ENCODE peak calls at places on chromosomes 4 and X, in five cellular contexts. K, V, X, Z and T are unnamed samples.

GRCh38 chr4:147837435-147837834 is 105.5 kb downstream of the ARHGAP10 start:
- DNase-seq in K (peak; percentile 53), V (peak; percentile 6), X (no peak), Z (no peak), T (no peak)

GRCh38 chrX:151753313-151754041 is 18.9 kb downstream of the CNGA2 start:
- DNase-seq in V (peak; percentile 13), X (no peak), Z (no peak), K (peak; percentile 74), T (no peak)

GRCh38 chr4:83389037-83389755 is 54.5 kb upstream of the HPSE start:
- DNase-seq in V (no peak), X (no peak), Z (no peak), K (no peak), T (no peak)

GRCh38 chr4:90543419-90544170 is 416.4 kb downstream of the CCSER1 start:
- DNase-seq in V (no peak), X (no peak), Z (no peak), K (no peak), T (no peak)

GRCh38 chr4:109589119-109589518 is 29.1 kb downstream of the MCUB start:
- DNase-seq in Z (no peak), X (no peak), K (no peak), V (no peak), T (no peak)

GRCh38 chr4:30717208-30718020 is 2.8 kb upstream of the PCDH7 start:
- DNase-seq in X (no peak), K (peak; percentile 20), V (no peak), Z (no peak), T (peak; percentile 35)

GRCh38 chrX:10965399-10965798 is 145.7 kb upstream of the HCCS start:
- DNase-seq in V (no peak), X (no peak), Z (no peak), K (no peak), T (no peak)

GRCh38 chrX:46327229-46328081 is 217.8 kb downstream of the ZNF674 start:
- DNase-seq in V (peak; percentile 92), Z (peak; percentile 81), X (no peak), K (no peak), T (peak; percentile 87)

GRCh38 chr4:73679836-73680235 is 59.6 kb upstream of the RASSF6 start:
- DNase-seq in X (no peak), Z (no peak), V (no peak), K (no peak), T (no peak)

DNA sequence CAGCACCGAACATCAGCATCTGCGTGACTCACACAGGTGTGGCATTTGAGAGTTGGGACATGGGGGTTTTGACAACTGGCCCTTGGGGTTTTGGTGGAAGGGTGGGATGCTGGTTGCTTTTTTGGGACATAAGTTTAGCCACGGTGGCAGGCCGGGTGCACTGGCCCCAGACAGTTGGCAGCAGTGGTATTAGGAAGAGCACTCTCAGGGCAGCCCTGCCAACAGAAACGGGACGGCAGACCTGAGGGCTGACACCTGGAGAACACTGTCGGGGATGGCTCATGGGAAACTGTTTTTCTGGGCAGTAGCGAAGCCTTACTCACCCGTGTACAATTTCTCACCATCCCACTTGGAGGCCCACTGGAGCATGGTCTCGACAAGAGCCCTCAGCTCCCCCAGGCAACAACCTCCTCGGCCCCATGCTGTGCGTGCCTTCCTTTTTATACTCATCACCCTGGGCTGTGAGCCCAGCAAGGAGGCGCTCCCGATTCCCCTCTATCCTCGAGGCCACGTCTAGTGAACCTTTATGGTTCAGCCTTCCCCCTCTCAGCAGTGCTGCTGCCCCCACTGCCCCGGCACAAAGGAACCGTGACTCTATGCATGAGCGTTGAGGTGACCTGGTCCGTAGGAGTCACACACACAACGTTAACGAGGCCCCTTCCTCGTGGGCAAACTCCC is 30.6 kb downstream of the WDR1 start:
- DNase-seq in X (no peak), V (no peak), K (no peak), Z (no peak), T (no peak)
- TF ChIP-seq SUZ12 in X (no peak), V (no peak), K (no peak), Z (no peak), T (no peak)

GRCh38 chrX:113741744-113742143 is 842.1 kb upstream of the HTR2C start:
- DNase-seq in K (peak; percentile 28), Z (no peak), V (peak; percentile 2), X (no peak), T (peak; percentile 20)

GRCh38 chrX:113747274-113747973 is 836.5 kb upstream of the HTR2C start:
- DNase-seq in K (no peak), V (no peak), Z (no peak), X (no peak), T (no peak)

DNA sequence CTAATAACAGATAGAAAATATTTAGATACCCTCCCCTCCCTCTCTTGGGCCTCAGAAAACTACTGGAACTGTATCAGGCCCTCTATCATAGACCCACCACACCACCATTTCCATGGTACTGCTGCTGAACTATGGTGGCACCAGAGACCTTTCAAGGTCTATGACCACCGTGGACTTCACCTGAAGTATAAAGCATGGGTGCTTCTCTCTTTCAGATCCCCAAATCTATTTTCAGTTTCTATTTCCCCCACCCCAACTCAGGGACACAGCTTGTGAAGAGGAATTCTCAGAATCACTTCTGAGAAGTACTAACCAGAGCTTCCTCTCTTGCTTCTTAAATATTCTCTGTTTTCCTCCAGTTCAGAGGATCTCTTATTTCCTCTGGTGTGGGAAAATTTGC is 840.8 kb upstream of the HTR2C start:
- DNase-seq in Z (no peak), K (no peak), V (no peak), X (no peak), T (no peak)
- TF ChIP-seq SUZ12 in Z (no peak), K (no peak), V (no peak), X (no peak), T (no peak)

DNA sequence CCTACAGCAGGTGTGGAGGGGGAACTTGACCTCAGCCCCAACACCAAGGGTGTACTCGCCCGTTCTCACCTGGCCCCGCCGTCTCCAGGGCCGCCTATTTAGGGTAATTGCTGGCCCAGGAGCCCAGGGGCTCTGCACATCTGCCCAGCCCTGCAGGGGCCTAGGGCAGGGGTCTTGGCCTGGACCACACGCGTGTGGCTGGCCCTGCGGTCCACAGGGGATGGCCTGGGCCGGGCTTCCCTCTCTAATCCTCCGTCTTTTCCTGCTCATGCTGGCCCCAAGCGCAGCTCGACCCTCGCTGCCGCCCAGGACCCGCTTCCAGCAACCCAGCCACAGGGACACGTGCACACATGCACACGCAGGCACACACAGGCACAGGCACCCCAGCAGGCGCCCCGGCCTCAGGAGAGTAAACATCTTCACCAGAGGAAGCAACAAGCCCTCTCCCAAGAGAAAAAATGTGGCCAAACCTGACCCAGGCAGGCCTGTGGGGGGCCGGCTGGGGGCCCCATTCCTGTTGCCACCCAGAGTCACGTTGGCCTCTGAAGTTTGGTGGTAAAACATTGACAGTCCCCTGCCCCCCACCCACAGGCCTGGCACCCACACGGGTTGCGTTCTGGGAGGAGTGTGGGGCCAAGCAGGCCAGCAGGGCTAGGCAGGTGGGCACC is 24.6 kb upstream of the FGFR3 start:
- DNase-seq in K (no peak), V (peak; percentile 35), Z (no peak), X (no peak), T (no peak)
- TF ChIP-seq SUZ12 in K (no peak), V (no peak), Z (peak; percentile 26), X (no peak), T (no peak)

GRCh38 chr4:2059034-2059725 is at the start of gene NAT8L:
- DNase-seq in X (no peak), V (no peak), Z (no peak), K (peak; percentile 80), T (no peak)
- TF ChIP-seq SUZ12 in X (no peak), V (no peak), Z (no peak), K (no peak), T (no peak)

GRCh38 chrX:72255864-72256263 is 17.0 kb upstream of the ERCC6L start:
- DNase-seq in Z (no peak), K (no peak), X (no peak), V (no peak), T (no peak)

GRCh38 chrX:72255445-72255844 is 16.6 kb upstream of the ERCC6L start:
- DNase-seq in X (no peak), V (no peak), Z (no peak), K (no peak), T (no peak)

GRCh38 chrX:72254835-72255234 is 16.0 kb upstream of the ERCC6L start:
- DNase-seq in V (no peak), X (no peak), K (no peak), Z (no peak), T (no peak)

GRCh38 chrX:72260448-72260847 is 16.6 kb downstream of the RPS4X start:
- DNase-seq in K (no peak), Z (no peak), X (no peak), V (no peak), T (no peak)

GRCh38 chrX:72258174-72258573 is 18.9 kb downstream of the RPS4X start:
- DNase-seq in V (peak; percentile 64), K (no peak), Z (no peak), X (no peak), T (no peak)
- TF ChIP-seq SUZ12 in V (no peak), K (no peak), Z (no peak), X (no peak), T (no peak)

GRCh38 chr4:2273657-2274319 is 11.9 kb upstream of the MXD4 start:
- DNase-seq in K (no peak), V (no peak), Z (no peak), X (no peak), T (no peak)
- TF ChIP-seq SUZ12 in K (no peak), V (no peak), Z (no peak), X (no peak), T (no peak)

GRCh38 chr4:185840201-185840600 is 28.2 kb upstream of the SORBS2 start:
- DNase-seq in K (no peak), X (no peak), V (no peak), Z (no peak), T (no peak)

GRCh38 chr4:185839770-185840169 is 27.8 kb upstream of the SORBS2 start:
- DNase-seq in K (peak; percentile 16), X (no peak), Z (no peak), V (no peak), T (no peak)

GRCh38 chr4:185838104-185838452 is 26.1 kb upstream of the SORBS2 start:
- DNase-seq in X (no peak), V (no peak), Z (no peak), K (no peak), T (no peak)

GRCh38 chr4:185838514-185839203 is 26.7 kb upstream of the SORBS2 start:
- DNase-seq in V (no peak), Z (no peak), K (no peak), X (no peak), T (no peak)

DNA sequence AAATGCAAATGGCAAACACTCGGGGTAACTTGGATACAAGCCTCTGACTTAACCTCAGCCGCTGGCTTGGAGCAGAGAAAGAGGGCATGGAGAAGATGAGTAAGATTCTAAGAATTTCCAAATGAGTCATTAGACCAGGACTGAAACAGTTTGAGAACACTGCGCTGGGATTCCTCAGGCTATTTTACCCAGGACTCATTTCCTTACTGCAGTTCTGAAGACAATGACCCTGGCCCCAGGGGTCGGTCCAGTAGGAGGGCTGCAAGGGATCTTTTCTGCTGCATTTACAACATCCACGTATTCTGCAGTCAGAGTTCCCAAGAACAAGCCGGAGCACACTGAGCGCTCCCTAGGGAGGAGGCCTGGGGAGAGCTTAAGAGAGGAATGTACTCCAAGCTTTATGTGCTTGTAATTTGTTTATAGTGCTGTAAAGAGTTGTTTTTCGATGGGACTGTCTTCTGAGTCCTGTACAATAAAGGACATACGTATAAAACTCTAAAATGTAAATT is 27.3 kb upstream of the SORBS2 start:
- DNase-seq in Z (peak; percentile 96), K (peak; percentile 34), V (no peak), X (no peak), T (peak; percentile 94)
- TF ChIP-seq SUZ12 in Z (no peak), K (no peak), V (no peak), X (no peak), T (no peak)

GRCh38 chrX:150362599-150363481 is at the start of gene MAMLD1:
- DNase-seq in K (peak; percentile 44), X (no peak), Z (no peak), V (no peak), T (no peak)
- TF ChIP-seq SUZ12 in K (no peak), X (no peak), Z (peak; percentile 76), V (no peak), T (no peak)